ENCODE peak calls at places on chromosomes 12 and 14, in ten cellular contexts. P is caudate nucleus; X is effector memory CD4-positive, alpha-beta T cell; M is osteocyte; W is T-cell; L is DMS79 treated with DMSO at 0.1 percent for 48 hours; T is GM18507; S is ovary; Q is stimulated activated CD4-positive, alpha-beta T cell treated with anti-CD3 and anti-CD28 coated beads, Interleukin-4, amount 100 ng/mL, for 48 hours; V is fibroblast of mammary gland. C is an unnamed sample.

GRCh38 chr12:25839470-25839869 is 119.0 kb upstream of the RASSF8 start:
- DNase-seq in S (no peak), P (no peak), V (peak), M (no peak), T (no peak), X (no peak), W (no peak), L (no peak), Q (no peak), C (no peak)

GRCh38 chr14:44166611-44167010 is 340.5 kb downstream of the FSCB start:
- DNase-seq in V (no peak), P (no peak), L (no peak), S (no peak), M (no peak), W (no peak), X (no peak), Q (no peak), T (no peak), C (no peak)

GRCh38 chr12:106248177-106248848 is 493 bp upstream of the CKAP4 start:
- DNase-seq in M (peak), L (peak), T (no peak), V (peak), X (no peak), S (peak), W (peak), Q (no peak), P (no peak), C (peak)

GRCh38 chr14:39998114-39998513 is 565.9 kb upstream of the FBXO33 start:
- DNase-seq in P (no peak), V (no peak), X (no peak), Q (no peak), M (no peak), S (no peak), W (no peak), T (no peak), L (no peak), C (no peak)

GRCh38 chr12:11920231-11920630 is 150.5 kb upstream of the BCL2L14 start:
- DNase-seq in S (no peak), X (no peak), V (no peak), Q (no peak), P (no peak), T (no peak), M (no peak), W (no peak), L (no peak), C (no peak)

GRCh38 chr12:52155048-52155868 is 36.6 kb downstream of the KRT80 start:
- DNase-seq in X (no peak), T (no peak), Q (no peak), L (no peak), M (no peak), P (no peak), V (peak), W (peak), S (no peak), C (no peak)

GRCh38 chr12:29226621-29227020 is 77.5 kb downstream of the FAR2 start:
- DNase-seq in Q (no peak), T (no peak), M (no peak), S (no peak), W (no peak), X (no peak), V (peak), P (no peak), L (no peak), C (no peak)

GRCh38 chr14:69763761-69764510 is 3.0 kb upstream of the SRSF5 start:
- DNase-seq in P (no peak), L (no peak), Q (peak), V (peak), S (no peak), X (no peak), T (no peak), M (peak), W (no peak), C (no peak)

GRCh38 chr12:118958520-118958919 is 22.8 kb upstream of the SRRM4 start:
- DNase-seq in X (no peak), Q (no peak), M (no peak), L (peak), V (no peak), S (no peak), T (no peak), P (no peak), W (no peak), C (no peak)

GRCh38 chr12:65998536-65999530 is 131.7 kb downstream of the LLPH start:
- DNase-seq in S (no peak), X (no peak), P (no peak), V (no peak), M (no peak), T (no peak), L (no peak), Q (no peak), W (no peak), C (no peak)

GRCh38 chr14:54398028-54398368 is 1.2 kb downstream of the CDKN3 start:
- DNase-seq in Q (no peak), L (peak), P (no peak), X (no peak), W (no peak), T (no peak), M (no peak), S (no peak), V (no peak), C (no peak)

GRCh38 chr12:122126342-122126635 is 47.7 kb downstream of the IL31 start:
- DNase-seq in P (no peak), S (no peak), Q (no peak), M (no peak), X (no peak), L (no peak), W (no peak), T (no peak), V (no peak), C (no peak)

GRCh38 chr12:3828888-3829287 is 44.3 kb downstream of the PARP11 start:
- DNase-seq in Q (no peak), W (no peak), T (no peak), L (no peak), V (no peak), M (no peak), X (no peak), S (no peak), P (no peak), C (no peak)

C was measured in nucleus accumbens.